ENCODE peak calls at places on chromosomes 13 and 19, in four cellular contexts. One of them, this sample, is unnamed. For H3K9me3, the result is how much of the 10 kb centered on the place peaks cover.

GRCh38 chr13:59946924-59947323 is 216.8 kb downstream of the DIAPH3 start:
- DNase-seq in uterus: no peak
- DNase-seq in effector memory CD4-positive, alpha-beta T cell: no peak
- DNase-seq in small intestine: no peak
- DNase-seq in this sample: no peak

GRCh38 chr19:13902993-13903555 is 2.8 kb downstream of the BRME1 start:
- DNase-seq in effector memory CD4-positive, alpha-beta T cell: no peak
- DNase-seq in uterus: no peak
- DNase-seq in small intestine: no peak
- DNase-seq in this sample: no peak

GRCh38 chr13:29546662-29547061 is 48.8 kb downstream of the SLC7A1 start:
- DNase-seq in effector memory CD4-positive, alpha-beta T cell: no peak
- DNase-seq in uterus: no peak
- DNase-seq in small intestine: no peak
- DNase-seq in this sample: no peak

GRCh38 chr19:343451-343931 is 1.1 kb downstream of the MIER2 start:
- DNase-seq in small intestine: no peak
- DNase-seq in effector memory CD4-positive, alpha-beta T cell: no peak
- DNase-seq in uterus: no peak
- DNase-seq in this sample: no peak

GRCh38 chr13:69657676-69658075 is 449.9 kb upstream of the ATXN8OS start:
- DNase-seq in small intestine: no peak
- DNase-seq in effector memory CD4-positive, alpha-beta T cell: no peak
- DNase-seq in uterus: no peak
- DNase-seq in this sample: no peak

GRCh38 chr13:51928231-51928630 is 66.5 kb downstream of the CCDC70 start:
- DNase-seq in uterus: no peak
- DNase-seq in small intestine: no peak
- DNase-seq in effector memory CD4-positive, alpha-beta T cell: no peak
- DNase-seq in this sample: no peak

GRCh38 chr13:33101835-33102234 is 85.6 kb downstream of the KL start:
- DNase-seq in uterus: no peak
- DNase-seq in effector memory CD4-positive, alpha-beta T cell: no peak
- DNase-seq in small intestine: no peak
- DNase-seq in this sample: no peak

GRCh38 chr19:17846146-17846545 is 1.6 kb downstream of the JAK3 start:
- DNase-seq in effector memory CD4-positive, alpha-beta T cell: peak
- DNase-seq in small intestine: no peak
- DNase-seq in uterus: no peak
- DNase-seq in this sample: no peak

GRCh38 chr19:30378701-30379100 is 6.5 kb downstream of the ZNF536 start:
- DNase-seq in uterus: no peak
- DNase-seq in small intestine: no peak
- DNase-seq in effector memory CD4-positive, alpha-beta T cell: no peak
- DNase-seq in this sample: peak

GRCh38 chr19:50377517-50377916 is 1.3 kb downstream of the NR1H2 start:
- DNase-seq in effector memory CD4-positive, alpha-beta T cell: no peak
- DNase-seq in small intestine: no peak
- DNase-seq in uterus: no peak
- DNase-seq in this sample: no peak

GRCh38 chr19:13959141-13959961 is 7.0 kb downstream of the DCAF15 start:
- DNase-seq in uterus: no peak
- DNase-seq in effector memory CD4-positive, alpha-beta T cell: no peak
- DNase-seq in small intestine: no peak
- DNase-seq in this sample: no peak

GRCh38 chr13:85825454-85825853 is 26.2 kb upstream of the SLITRK6 start:
- DNase-seq in effector memory CD4-positive, alpha-beta T cell: no peak
- DNase-seq in uterus: no peak
- DNase-seq in small intestine: no peak
- DNase-seq in this sample: no peak

GRCh38 chr13:28040977-28041376 is 52.5 kb upstream of the URAD start:
- DNase-seq in small intestine: no peak
- DNase-seq in effector memory CD4-positive, alpha-beta T cell: no peak
- DNase-seq in uterus: no peak
- DNase-seq in this sample: no peak

GRCh38 chr13:110421696-110422395 is 114.8 kb downstream of the COL4A2 start:
- DNase-seq in small intestine: no peak
- DNase-seq in uterus: no peak
- DNase-seq in effector memory CD4-positive, alpha-beta T cell: no peak
- DNase-seq in this sample: no peak

GRCh38 chr13:97257228-97257755 is 35.2 kb downstream of the MBNL2 start:
- DNase-seq in effector memory CD4-positive, alpha-beta T cell: no peak
- DNase-seq in uterus: no peak
- DNase-seq in small intestine: no peak
- DNase-seq in this sample: no peak

GRCh38 chr13:27792393-27793218 is at the start of gene GSX1:
- DNase-seq in uterus: peak
- DNase-seq in effector memory CD4-positive, alpha-beta T cell: no peak
- DNase-seq in small intestine: peak
- DNase-seq in this sample: peak

GRCh38 chr19:13063461-13064091 is 39.1 kb downstream of the LYL1 start:
- DNase-seq in small intestine: no peak
- DNase-seq in effector memory CD4-positive, alpha-beta T cell: no peak
- DNase-seq in uterus: no peak
- DNase-seq in this sample: peak

GRCh38 chr19:42175335-42175734 is 42.1 kb downstream of the DEDD2 start:
- DNase-seq in small intestine: no peak
- DNase-seq in effector memory CD4-positive, alpha-beta T cell: no peak
- DNase-seq in uterus: no peak
- DNase-seq in this sample: no peak
- H3K4me3 ChIP-seq in small intestine: no peak
- H3K4me3 ChIP-seq in effector memory CD4-positive, alpha-beta T cell: no peak
- H3K4me3 ChIP-seq in uterus: no peak
- H3K4me3 ChIP-seq in this sample: no peak

GRCh38 chr19:58243351-58243750 is 14.6 kb downstream of the ZNF544 start:
- DNase-seq in effector memory CD4-positive, alpha-beta T cell: no peak
- DNase-seq in small intestine: no peak
- DNase-seq in uterus: no peak
- DNase-seq in this sample: no peak
- H3K9me3 ChIP-seq in effector memory CD4-positive, alpha-beta T cell: under half
- H3K9me3 ChIP-seq in small intestine: under half
- H3K9me3 ChIP-seq in uterus: under half
- H3K9me3 ChIP-seq in this sample: under half

DNA sequence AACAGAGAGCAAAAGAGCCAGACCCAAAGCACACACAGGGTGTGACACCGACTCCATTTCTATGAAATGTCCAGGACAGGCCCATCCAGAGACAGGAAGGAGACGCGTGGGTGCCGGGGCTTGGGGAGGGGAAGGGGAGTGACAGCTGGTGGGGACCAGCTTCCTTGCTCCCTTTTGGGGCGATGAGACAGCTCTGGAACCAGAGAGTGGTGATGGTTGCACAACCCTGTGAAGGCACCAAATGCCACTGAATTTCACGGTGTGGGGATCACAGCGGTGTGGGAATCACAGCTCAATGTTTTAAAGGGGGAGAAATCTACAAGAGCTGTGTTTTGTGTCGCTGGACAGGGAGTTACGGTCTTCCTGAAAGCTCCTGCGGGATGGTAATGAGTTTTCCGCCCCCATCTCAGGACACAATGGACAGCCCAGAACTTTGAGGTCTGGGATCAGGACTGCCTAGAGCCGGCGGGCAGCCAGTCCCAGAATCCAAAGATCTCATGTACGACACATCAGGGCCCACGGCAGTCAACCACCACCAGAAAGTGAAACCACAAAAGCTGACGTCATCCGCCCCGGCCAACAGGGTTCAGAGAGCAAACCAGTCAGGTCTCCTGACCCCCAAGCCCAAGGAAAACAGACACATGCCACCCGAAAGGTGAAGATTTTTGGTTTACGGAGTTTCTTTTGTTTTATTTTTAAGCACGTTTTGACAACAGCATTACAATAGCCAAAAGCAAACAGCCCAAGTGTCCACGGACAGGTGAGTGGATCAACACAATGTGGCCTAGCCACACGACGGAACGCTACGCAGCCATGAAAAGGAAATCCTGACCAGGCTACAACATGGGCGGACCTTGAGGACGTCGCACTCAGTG is 7.3 kb downstream of the SGTA start:
- DNase-seq in uterus: peak
- DNase-seq in small intestine: peak
- DNase-seq in effector memory CD4-positive, alpha-beta T cell: peak
- DNase-seq in this sample: no peak
- H3K27ac ChIP-seq in uterus: peak
- H3K27ac ChIP-seq in small intestine: peak
- H3K27ac ChIP-seq in effector memory CD4-positive, alpha-beta T cell: peak
- H3K27ac ChIP-seq in this sample: no peak

DNA sequence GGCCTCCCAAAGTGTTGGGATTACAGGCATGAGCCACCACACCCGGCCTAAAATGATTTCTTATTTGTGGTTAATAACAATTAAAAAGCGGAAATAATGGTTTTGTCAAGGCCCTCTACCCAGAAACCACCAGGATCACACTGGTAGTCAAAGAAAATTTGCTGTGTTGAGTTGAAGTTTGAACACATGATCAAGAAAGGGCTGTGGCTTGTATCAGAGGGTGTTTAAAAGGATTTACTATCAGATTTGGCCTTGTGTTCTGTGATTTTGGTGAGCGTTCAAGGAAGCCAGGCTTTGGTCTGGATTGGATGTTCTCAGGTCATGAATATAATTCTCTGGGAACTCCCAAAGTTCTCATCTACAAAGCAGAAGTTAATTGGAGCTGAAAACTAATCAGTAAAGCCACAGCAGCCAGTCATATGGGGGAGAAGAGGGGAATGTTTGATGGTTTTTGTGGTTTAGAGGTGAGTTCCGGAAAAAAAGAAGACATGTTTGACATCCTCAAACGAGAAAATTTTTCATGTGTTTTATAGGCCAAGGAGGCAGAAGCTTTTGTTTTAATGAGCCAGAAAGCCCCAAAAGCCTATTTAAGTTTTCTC is 10.6 kb upstream of the ZNF556 start:
- DNase-seq in uterus: no peak
- DNase-seq in small intestine: no peak
- DNase-seq in effector memory CD4-positive, alpha-beta T cell: no peak
- DNase-seq in this sample: no peak
- H3K4me3 ChIP-seq in uterus: no peak
- H3K4me3 ChIP-seq in small intestine: no peak
- H3K4me3 ChIP-seq in effector memory CD4-positive, alpha-beta T cell: no peak
- H3K4me3 ChIP-seq in this sample: no peak

GRCh38 chr13:48068036-48068435 is 26.9 kb downstream of the MED4 start:
- DNase-seq in effector memory CD4-positive, alpha-beta T cell: no peak
- DNase-seq in uterus: no peak
- DNase-seq in small intestine: no peak
- DNase-seq in this sample: no peak

GRCh38 chr13:48070942-48071341 is 24.0 kb downstream of the MED4 start:
- DNase-seq in uterus: no peak
- DNase-seq in small intestine: no peak
- DNase-seq in effector memory CD4-positive, alpha-beta T cell: no peak
- DNase-seq in this sample: no peak

GRCh38 chr13:48069573-48069972 is 25.3 kb downstream of the MED4 start:
- DNase-seq in uterus: no peak
- DNase-seq in effector memory CD4-positive, alpha-beta T cell: no peak
- DNase-seq in small intestine: no peak
- DNase-seq in this sample: no peak

GRCh38 chr13:48068952-48069351 is 26.0 kb downstream of the MED4 start:
- DNase-seq in effector memory CD4-positive, alpha-beta T cell: no peak
- DNase-seq in small intestine: no peak
- DNase-seq in uterus: no peak
- DNase-seq in this sample: no peak

DNA sequence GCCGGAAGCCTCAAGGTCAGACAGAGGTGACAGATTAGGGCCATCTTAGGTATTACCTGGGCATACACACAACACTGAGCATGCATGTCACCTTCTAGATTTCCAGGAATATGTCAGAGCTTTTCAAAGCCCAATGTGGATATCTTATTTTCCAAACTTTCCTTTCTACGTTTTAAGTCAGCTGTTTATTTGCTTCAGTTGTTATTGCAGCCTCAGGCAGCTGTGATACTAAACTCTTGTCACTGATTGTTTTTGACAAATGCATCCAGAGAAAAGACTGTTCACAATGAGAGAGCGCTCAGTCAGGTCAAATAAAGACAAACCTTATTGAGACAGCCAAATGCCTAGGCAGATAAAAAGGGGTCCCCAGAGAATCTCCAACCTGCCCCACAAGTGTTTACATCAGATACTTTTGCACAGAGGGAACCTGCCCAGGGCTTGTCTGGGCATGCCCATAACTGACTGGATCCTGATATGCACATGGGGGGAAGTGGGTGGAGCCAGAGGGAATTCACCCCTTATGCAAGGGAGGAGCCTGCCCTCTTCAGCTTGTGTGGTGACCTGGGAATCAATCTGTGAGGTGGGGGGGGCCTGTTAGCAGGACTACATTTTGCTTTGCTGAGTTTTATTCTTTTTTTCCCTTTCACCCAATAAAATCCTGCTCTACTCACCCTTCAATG is 28.5 kb downstream of the MED4 start:
- DNase-seq in uterus: no peak
- DNase-seq in small intestine: no peak
- DNase-seq in effector memory CD4-positive, alpha-beta T cell: no peak
- DNase-seq in this sample: no peak
- H3K9me3 ChIP-seq in uterus: under half
- H3K9me3 ChIP-seq in small intestine: under half
- H3K9me3 ChIP-seq in effector memory CD4-positive, alpha-beta T cell: under half
- H3K9me3 ChIP-seq in this sample: under half

GRCh38 chr19:41296323-41296935 is 13.5 kb upstream of the CCDC97 start:
- DNase-seq in effector memory CD4-positive, alpha-beta T cell: peak
- DNase-seq in uterus: no peak
- DNase-seq in small intestine: no peak
- DNase-seq in this sample: no peak
- H3K27ac ChIP-seq in effector memory CD4-positive, alpha-beta T cell: peak
- H3K27ac ChIP-seq in uterus: peak
- H3K27ac ChIP-seq in small intestine: peak
- H3K27ac ChIP-seq in this sample: peak

This sample was measured in tibial artery.